ENCODE peak calls at places on chromosome 1, in ten cellular contexts. J, K, H, G, F, E, R, Q, M and A are unnamed samples.

GRCh38 chr1:203038217-203038741 is 12.0 kb downstream of the PPFIA4 start:
- DNase-seq in H (peak), J (no peak), E (peak), M (no peak), F (no peak), G (no peak), Q (no peak), K (no peak), R (no peak), A (peak)

GRCh38 chr1:53180226-53180625 is 16.4 kb upstream of the CPT2 start:
- DNase-seq in F (no peak), H (peak), M (no peak), E (no peak), R (no peak), G (no peak), Q (no peak), K (no peak), J (no peak), A (no peak)

GRCh38 chr1:72280131-72280530 is 2.2 kb downstream of the NEGR1 start:
- DNase-seq in J (no peak), F (no peak), M (peak), Q (no peak), E (no peak), H (no peak), G (no peak), K (no peak), R (no peak), A (no peak)

GRCh38 chr1:43563779-43564616 is 33.3 kb downstream of the PTPRF start:
- DNase-seq in K (no peak), M (no peak), J (peak), H (no peak), G (no peak), Q (no peak), E (no peak), F (no peak), R (no peak), A (no peak)

GRCh38 chr1:111561328-111561727 is 57.9 kb upstream of the ADORA3 start:
- DNase-seq in J (no peak), F (no peak), R (no peak), E (no peak), M (no peak), G (no peak), K (no peak), H (no peak), Q (no peak), A (no peak)

GRCh38 chr1:113057006-113057405 is 16.0 kb upstream of the LRIG2 start:
- DNase-seq in J (peak), F (no peak), H (no peak), R (no peak), Q (no peak), G (no peak), E (no peak), M (peak), K (no peak), A (peak)

GRCh38 chr1:94265011-94265422 is 27.6 kb upstream of the ARHGAP29 start:
- DNase-seq in E (peak), H (no peak), F (no peak), Q (no peak), M (no peak), G (no peak), K (no peak), J (no peak), R (no peak), A (no peak)

GRCh38 chr1:182185822-182186756 is 124.6 kb upstream of the ZNF648 start:
- DNase-seq in G (no peak), M (peak), H (peak), J (no peak), R (no peak), Q (no peak), E (no peak), K (no peak), F (no peak), A (peak)

GRCh38 chr1:209732725-209733124 is 23.1 kb upstream of the TRAF3IP3 start:
- DNase-seq in M (no peak), K (no peak), H (no peak), G (no peak), F (no peak), J (no peak), E (no peak), Q (no peak), R (no peak), A (no peak)

GRCh38 chr1:31505884-31506497 is 70.3 kb upstream of the TINAGL1 start:
- DNase-seq in G (no peak), Q (no peak), F (no peak), M (no peak), E (no peak), K (no peak), H (peak), R (no peak), J (no peak), A (no peak)

GRCh38 chr1:220432408-220432807 is 95.5 kb upstream of the MARK1 start:
- DNase-seq in R (no peak), E (no peak), J (no peak), M (no peak), Q (no peak), F (no peak), G (no peak), H (peak), K (no peak), A (no peak)

GRCh38 chr1:35927472-35927871 is 3.4 kb upstream of the AGO3 start:
- DNase-seq in G (no peak), M (no peak), F (no peak), Q (no peak), E (no peak), J (no peak), K (no peak), H (no peak), R (no peak), A (no peak)

GRCh38 chr1:156746716-156747631 is 4.5 kb downstream of the HDGF start:
- DNase-seq in M (peak), G (no peak), H (peak), R (peak), K (peak), J (peak), E (peak), F (no peak), Q (peak), A (peak)

GRCh38 chr1:224301391-224301790 is 28.6 kb downstream of the NVL start:
- DNase-seq in E (no peak), J (no peak), K (no peak), H (no peak), F (no peak), G (no peak), M (no peak), Q (no peak), R (no peak), A (no peak)

GRCh38 chr1:98099501-98099900 is 178.7 kb upstream of the DPYD start:
- DNase-seq in F (no peak), E (no peak), G (no peak), K (no peak), J (no peak), M (no peak), R (no peak), H (peak), Q (no peak), A (no peak)

GRCh38 chr1:151540021-151540981 is at the start of gene TUFT1:
- DNase-seq in G (peak), M (peak), R (peak), E (peak), J (peak), K (peak), Q (peak), F (peak), H (peak), A (peak)

GRCh38 chr1:24119859-24120756 is 8.2 kb upstream of the MYOM3 start:
- DNase-seq in G (no peak), E (peak), F (no peak), H (peak), K (no peak), Q (no peak), J (no peak), R (no peak), M (no peak), A (peak)

GRCh38 chr1:41621791-41622190 is 137.3 kb upstream of the EDN2 start:
- DNase-seq in M (no peak), J (no peak), Q (no peak), K (no peak), E (no peak), H (no peak), R (no peak), G (no peak), F (no peak), A (no peak)

GRCh38 chr1:109091196-109092193 is 931 bp downstream of the TMEM167B start:
- DNase-seq in Q (no peak), K (no peak), R (no peak), H (peak), J (no peak), M (no peak), G (no peak), F (no peak), E (no peak), A (peak)

GRCh38 chr1:117661027-117661426 is 55.2 kb downstream of the TENT5C start:
- DNase-seq in M (no peak), H (no peak), Q (peak), J (no peak), R (peak), F (no peak), G (no peak), E (no peak), K (no peak), A (no peak)

GRCh38 chr1:107277022-107277421 is 136.2 kb downstream of the NTNG1 start:
- DNase-seq in K (no peak), R (no peak), G (no peak), H (peak), J (no peak), M (peak), F (no peak), E (no peak), Q (no peak), A (peak)

GRCh38 chr1:22728751-22729399 is 18.2 kb downstream of the EPHB2 start:
- DNase-seq in H (no peak), G (no peak), Q (no peak), M (peak), E (peak), J (no peak), R (no peak), K (no peak), F (no peak), A (no peak)

GRCh38 chr1:31152181-31152768 is 86.8 kb upstream of the PUM1 start:
- DNase-seq in K (no peak), G (no peak), H (peak), Q (no peak), F (no peak), E (no peak), R (no peak), M (no peak), J (no peak), A (peak)